ENCODE peak calls at places on chromosomes 3 and 15, in five cellular contexts. One of them, this sample, is unnamed.

GRCh38 chr3:13040381-13041074 is 32.7 kb downstream of the IQSEC1 start:
- DNase-seq in MM.1S: peak; percentile 14
- DNase-seq in stimulated activated CD4-positive, alpha-beta T cell treated with anti-CD3 and anti-CD28 coated beads, Interleukin-2, amount 100 ng/mL, for 24 hours: peak; percentile 36
- DNase-seq in T-helper 1 cell: no peak
- DNase-seq in mammary epithelial cell: no peak
- DNase-seq in this sample: peak; percentile 65

GRCh38 chr15:77352932-77353331 is 67.0 kb downstream of the PEAK1 start:
- DNase-seq in MM.1S: no peak
- DNase-seq in stimulated activated CD4-positive, alpha-beta T cell treated with anti-CD3 and anti-CD28 coated beads, Interleukin-2, amount 100 ng/mL, for 24 hours: no peak
- DNase-seq in T-helper 1 cell: no peak
- DNase-seq in mammary epithelial cell: no peak
- DNase-seq in this sample: no peak

GRCh38 chr15:88841201-88841600 is 38.0 kb downstream of the ACAN start:
- DNase-seq in MM.1S: no peak
- DNase-seq in stimulated activated CD4-positive, alpha-beta T cell treated with anti-CD3 and anti-CD28 coated beads, Interleukin-2, amount 100 ng/mL, for 24 hours: no peak
- DNase-seq in T-helper 1 cell: no peak
- DNase-seq in mammary epithelial cell: no peak
- DNase-seq in this sample: no peak

GRCh38 chr3:183252973-183253363 is at the start of gene B3GNT5:
- DNase-seq in MM.1S: no peak
- DNase-seq in stimulated activated CD4-positive, alpha-beta T cell treated with anti-CD3 and anti-CD28 coated beads, Interleukin-2, amount 100 ng/mL, for 24 hours: peak; percentile 74
- DNase-seq in T-helper 1 cell: no peak
- DNase-seq in mammary epithelial cell: peak; percentile 87
- DNase-seq in this sample: no peak

GRCh38 chr15:68175527-68175926 is 29.6 kb downstream of the CALML4 start:
- DNase-seq in MM.1S: no peak
- DNase-seq in stimulated activated CD4-positive, alpha-beta T cell treated with anti-CD3 and anti-CD28 coated beads, Interleukin-2, amount 100 ng/mL, for 24 hours: no peak
- DNase-seq in T-helper 1 cell: no peak
- DNase-seq in mammary epithelial cell: no peak
- DNase-seq in this sample: no peak

GRCh38 chr3:100005670-100006393 is 108.5 kb downstream of the FILIP1L start:
- DNase-seq in MM.1S: no peak
- DNase-seq in stimulated activated CD4-positive, alpha-beta T cell treated with anti-CD3 and anti-CD28 coated beads, Interleukin-2, amount 100 ng/mL, for 24 hours: no peak
- DNase-seq in T-helper 1 cell: no peak
- DNase-seq in mammary epithelial cell: peak; percentile 48
- DNase-seq in this sample: no peak

GRCh38 chr3:189772584-189772983 is 141.4 kb downstream of the TP63 start:
- DNase-seq in MM.1S: no peak
- DNase-seq in stimulated activated CD4-positive, alpha-beta T cell treated with anti-CD3 and anti-CD28 coated beads, Interleukin-2, amount 100 ng/mL, for 24 hours: no peak
- DNase-seq in T-helper 1 cell: no peak
- DNase-seq in mammary epithelial cell: no peak
- DNase-seq in this sample: no peak

GRCh38 chr15:48560321-48561051 is 85.0 kb downstream of the FBN1 start:
- DNase-seq in MM.1S: no peak
- DNase-seq in stimulated activated CD4-positive, alpha-beta T cell treated with anti-CD3 and anti-CD28 coated beads, Interleukin-2, amount 100 ng/mL, for 24 hours: no peak
- DNase-seq in T-helper 1 cell: no peak
- DNase-seq in mammary epithelial cell: no peak
- DNase-seq in this sample: no peak

GRCh38 chr3:173913397-173913796 is 515.9 kb downstream of the NLGN1 start:
- DNase-seq in MM.1S: no peak
- DNase-seq in stimulated activated CD4-positive, alpha-beta T cell treated with anti-CD3 and anti-CD28 coated beads, Interleukin-2, amount 100 ng/mL, for 24 hours: no peak
- DNase-seq in T-helper 1 cell: no peak
- DNase-seq in mammary epithelial cell: no peak
- DNase-seq in this sample: peak; percentile 86

GRCh38 chr3:5052247-5052646 is 69.8 kb upstream of the ARL8B start:
- DNase-seq in MM.1S: no peak
- DNase-seq in stimulated activated CD4-positive, alpha-beta T cell treated with anti-CD3 and anti-CD28 coated beads, Interleukin-2, amount 100 ng/mL, for 24 hours: no peak
- DNase-seq in T-helper 1 cell: no peak
- DNase-seq in mammary epithelial cell: no peak
- DNase-seq in this sample: no peak

GRCh38 chr15:88918738-88919137 is 5.6 kb upstream of the MFGE8 start:
- DNase-seq in MM.1S: no peak
- DNase-seq in stimulated activated CD4-positive, alpha-beta T cell treated with anti-CD3 and anti-CD28 coated beads, Interleukin-2, amount 100 ng/mL, for 24 hours: peak; percentile 44
- DNase-seq in T-helper 1 cell: no peak
- DNase-seq in mammary epithelial cell: peak; percentile 98
- DNase-seq in this sample: peak; percentile 74

GRCh38 chr3:100706365-100706764 is 2.9 kb upstream of the TFG start:
- DNase-seq in MM.1S: no peak
- DNase-seq in stimulated activated CD4-positive, alpha-beta T cell treated with anti-CD3 and anti-CD28 coated beads, Interleukin-2, amount 100 ng/mL, for 24 hours: no peak
- DNase-seq in T-helper 1 cell: no peak
- DNase-seq in mammary epithelial cell: peak; percentile 66
- DNase-seq in this sample: no peak

GRCh38 chr15:56016281-56016680 is 22.9 kb upstream of the NEDD4 start:
- DNase-seq in MM.1S: no peak
- DNase-seq in stimulated activated CD4-positive, alpha-beta T cell treated with anti-CD3 and anti-CD28 coated beads, Interleukin-2, amount 100 ng/mL, for 24 hours: no peak
- DNase-seq in T-helper 1 cell: no peak
- DNase-seq in mammary epithelial cell: no peak
- DNase-seq in this sample: no peak

GRCh38 chr3:141191097-141191749 is 40.4 kb upstream of the PXYLP1 start:
- DNase-seq in MM.1S: no peak
- DNase-seq in stimulated activated CD4-positive, alpha-beta T cell treated with anti-CD3 and anti-CD28 coated beads, Interleukin-2, amount 100 ng/mL, for 24 hours: no peak
- DNase-seq in T-helper 1 cell: no peak
- DNase-seq in mammary epithelial cell: peak; percentile 45
- DNase-seq in this sample: no peak

GRCh38 chr15:56956538-56956937 is 38.1 kb downstream of the TCF12 start:
- DNase-seq in MM.1S: no peak
- DNase-seq in stimulated activated CD4-positive, alpha-beta T cell treated with anti-CD3 and anti-CD28 coated beads, Interleukin-2, amount 100 ng/mL, for 24 hours: no peak
- DNase-seq in T-helper 1 cell: no peak
- DNase-seq in mammary epithelial cell: no peak
- DNase-seq in this sample: no peak

GRCh38 chr3:112774293-112774926 is 72.3 kb downstream of the CD200R1L start:
- DNase-seq in MM.1S: peak; percentile 16
- DNase-seq in stimulated activated CD4-positive, alpha-beta T cell treated with anti-CD3 and anti-CD28 coated beads, Interleukin-2, amount 100 ng/mL, for 24 hours: no peak
- DNase-seq in T-helper 1 cell: no peak
- DNase-seq in mammary epithelial cell: peak; percentile 89
- DNase-seq in this sample: peak; percentile 64

GRCh38 chr3:185270262-185270955 is 16.6 kb upstream of the EHHADH start:
- DNase-seq in MM.1S: peak; percentile 21
- DNase-seq in stimulated activated CD4-positive, alpha-beta T cell treated with anti-CD3 and anti-CD28 coated beads, Interleukin-2, amount 100 ng/mL, for 24 hours: no peak
- DNase-seq in T-helper 1 cell: no peak
- DNase-seq in mammary epithelial cell: peak; percentile 23
- DNase-seq in this sample: peak; percentile 40

GRCh38 chr3:128665362-128666021 is 14.9 kb upstream of the RPN1 start:
- DNase-seq in MM.1S: no peak
- DNase-seq in stimulated activated CD4-positive, alpha-beta T cell treated with anti-CD3 and anti-CD28 coated beads, Interleukin-2, amount 100 ng/mL, for 24 hours: no peak
- DNase-seq in T-helper 1 cell: no peak
- DNase-seq in mammary epithelial cell: no peak
- DNase-seq in this sample: no peak

GRCh38 chr3:71323558-71323957 is 260.0 kb downstream of the FOXP1 start:
- DNase-seq in MM.1S: no peak
- DNase-seq in stimulated activated CD4-positive, alpha-beta T cell treated with anti-CD3 and anti-CD28 coated beads, Interleukin-2, amount 100 ng/mL, for 24 hours: no peak
- DNase-seq in T-helper 1 cell: no peak
- DNase-seq in mammary epithelial cell: no peak
- DNase-seq in this sample: no peak

GRCh38 chr15:84947947-84948830 is 33.5 kb upstream of the PDE8A start:
- DNase-seq in MM.1S: no peak
- DNase-seq in stimulated activated CD4-positive, alpha-beta T cell treated with anti-CD3 and anti-CD28 coated beads, Interleukin-2, amount 100 ng/mL, for 24 hours: no peak
- DNase-seq in T-helper 1 cell: no peak
- DNase-seq in mammary epithelial cell: peak; percentile 77
- DNase-seq in this sample: no peak

GRCh38 chr3:186362988-186363387 is 954 bp upstream of the DGKG start:
- DNase-seq in MM.1S: no peak
- DNase-seq in stimulated activated CD4-positive, alpha-beta T cell treated with anti-CD3 and anti-CD28 coated beads, Interleukin-2, amount 100 ng/mL, for 24 hours: no peak
- DNase-seq in T-helper 1 cell: no peak
- DNase-seq in mammary epithelial cell: no peak
- DNase-seq in this sample: no peak

This sample was measured in RPMI8226.